ENCODE peak calls at places on chromosome X, in six cellular contexts. U is HEK293T, Z is IMR-90, N is A549, E is GM12878, S is K562. R is an unnamed sample.

GRCh38 chrX:154546354-154547244 is at the start of gene G6PD:
- DNase-seq in E (no peak), N (peak; percentile 65), U (peak; percentile 96), Z (peak; percentile 35), S (peak; percentile 91), R (peak; percentile 43)

GRCh38 chrX:153342762-153343558 is 9.0 kb downstream of the ZNF275 start:
- DNase-seq in S (no peak), E (no peak), U (no peak), N (no peak), Z (no peak), R (no peak)

GRCh38 chrX:13597928-13598327 is 28.5 kb downstream of the EGFL6 start:
- DNase-seq in Z (peak; percentile 6), N (no peak), U (no peak), S (no peak), E (no peak), R (no peak)

GRCh38 chrX:105820247-105820646 is 2.1 kb upstream of the NRK start:
- DNase-seq in Z (no peak), N (no peak), S (no peak), U (peak; percentile 15), E (no peak), R (no peak)

GRCh38 chrX:150200820-150201287 is 162.3 kb upstream of the MAMLD1 start:
- DNase-seq in N (peak; percentile 93), U (peak; percentile 25), E (peak; percentile 54), Z (peak; percentile 98), S (peak; percentile 20), R (peak; percentile 54)

GRCh38 chrX:123731987-123732678 is 719 bp downstream of the THOC2 start:
- DNase-seq in N (peak; percentile 27), U (peak; percentile 26), S (peak; percentile 19), E (no peak), Z (peak; percentile 10), R (no peak)

GRCh38 chrX:28888421-28888820 is 301.2 kb downstream of the IL1RAPL1 start:
- DNase-seq in N (no peak), Z (peak; percentile 70), S (no peak), E (no peak), U (no peak), R (no peak)

GRCh38 chrX:116009871-116010710 is 160.5 kb upstream of the AGTR2 start:
- DNase-seq in N (no peak), U (no peak), E (peak; percentile 36), Z (no peak), S (no peak), R (peak; percentile 1)

GRCh38 chrX:111410451-111410850 is 1.5 kb downstream of the DCX start:
- DNase-seq in N (no peak), S (no peak), Z (no peak), U (no peak), E (no peak), R (no peak)

GRCh38 chrX:118216086-118216485 is 99.5 kb upstream of the KLHL13 start:
- DNase-seq in S (no peak), Z (no peak), N (no peak), U (no peak), E (no peak), R (no peak)

GRCh38 chrX:16087081-16087480 is 36.3 kb upstream of the GRPR start:
- DNase-seq in E (no peak), N (no peak), U (no peak), Z (no peak), S (no peak), R (no peak)

GRCh38 chrX:123580871-123581270 is 152.0 kb downstream of the THOC2 start:
- DNase-seq in S (no peak), N (no peak), Z (no peak), E (no peak), U (no peak), R (no peak)

GRCh38 chrX:123968383-123969050 is 7.0 kb downstream of the STAG2 start:
- DNase-seq in S (no peak), U (no peak), Z (no peak), E (no peak), N (no peak), R (no peak)

GRCh38 chrX:53421772-53422090 is 723 bp downstream of the SMC1A start:
- DNase-seq in N (peak; percentile 10), U (no peak), Z (no peak), S (no peak), E (no peak), R (peak; percentile 19)

GRCh38 chrX:153317996-153318722 is 3.4 kb downstream of the PNMA6F start:
- DNase-seq in S (no peak), U (no peak), Z (no peak), N (no peak), E (no peak), R (no peak)

GRCh38 chrX:23819385-23820234 is 36.6 kb downstream of the SAT1 start:
- DNase-seq in E (no peak), U (no peak), N (no peak), Z (peak; percentile 40), S (no peak), R (peak; percentile 35)

GRCh38 chrX:119693032-119693995 is at the start of gene SEPTIN6:
- DNase-seq in Z (peak; percentile 52), E (no peak), N (peak; percentile 49), S (peak; percentile 80), U (peak; percentile 79), R (peak; percentile 59)

GRCh38 chrX:54891573-54891972 is 29.1 kb upstream of the TRO start:
- DNase-seq in E (no peak), S (peak; percentile 16), Z (peak; percentile 28), U (peak; percentile 29), N (peak; percentile 1), R (peak; percentile 21)
- TF ChIP-seq BHLHE40 in E (no peak), S (no peak), Z (no peak), U (no peak), N (no peak), R (no peak)

DNA sequence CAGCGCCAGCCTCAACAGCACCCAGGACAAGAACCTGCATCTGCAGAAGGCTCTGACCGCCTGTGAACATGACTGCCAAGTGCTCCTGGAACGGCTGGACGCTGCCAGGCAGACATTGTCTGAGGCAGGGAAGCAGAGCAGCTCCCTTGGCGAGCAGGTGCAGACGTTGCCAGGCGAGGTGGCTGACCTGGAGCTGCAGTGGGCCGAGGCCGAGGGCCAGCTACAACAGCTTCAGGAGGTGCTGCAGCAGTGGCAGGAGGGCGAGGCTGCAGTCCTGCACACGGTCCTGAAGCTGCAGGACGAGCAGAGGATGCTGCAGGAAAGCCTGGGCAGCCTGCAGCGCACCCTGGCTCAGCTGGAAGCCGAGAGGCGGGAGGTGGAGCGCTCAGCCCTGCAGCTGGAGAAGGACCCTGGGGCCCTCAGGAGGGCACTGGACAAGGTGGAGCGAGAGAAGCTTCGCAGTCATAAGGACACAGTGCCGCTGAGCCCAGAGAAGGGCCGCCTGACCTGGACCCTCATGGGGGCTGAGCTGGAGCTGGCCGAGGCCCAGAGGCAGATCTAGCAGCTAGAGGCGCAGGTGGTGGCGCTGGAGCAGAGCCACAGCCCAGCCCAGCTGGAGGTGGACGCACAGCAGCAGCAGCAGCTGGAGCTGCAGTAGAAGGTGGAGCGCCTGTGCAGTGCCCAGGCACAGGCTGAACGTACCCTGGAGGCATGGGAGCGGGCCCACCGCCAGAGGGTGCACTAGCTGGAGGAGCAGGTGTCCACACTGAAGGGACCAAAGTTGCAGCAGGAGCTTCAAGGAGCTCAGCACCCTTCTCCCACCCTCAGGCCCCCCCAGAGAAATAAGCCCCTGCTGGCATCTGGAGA is 16.4 kb downstream of the SMIM10L2A start:
- DNase-seq in E (no peak), S (peak; percentile 14), U (peak; percentile 47), Z (no peak), N (no peak), R (peak; percentile 2)
- TF ChIP-seq BHLHE40 in E (no peak), S (no peak), U (no peak), Z (no peak), N (no peak), R (no peak)

GRCh38 chrX:48540015-48540350 is 469 bp downstream of the TBC1D25 start:
- DNase-seq in S (peak; percentile 75), N (peak; percentile 55), Z (peak; percentile 14), E (no peak), U (peak; percentile 54), R (peak; percentile 8)
- TF ChIP-seq BHLHE40 in S (no peak), N (no peak), Z (no peak), E (no peak), U (no peak), R (no peak)

GRCh38 chrX:42396136-42396535 is 381.8 kb downstream of the PPP1R2C start:
- DNase-seq in S (no peak), U (no peak), E (no peak), Z (no peak), N (no peak), R (no peak)

GRCh38 chrX:42398967-42399631 is 378.9 kb downstream of the PPP1R2C start:
- DNase-seq in N (no peak), U (no peak), S (no peak), Z (no peak), E (no peak), R (no peak)

GRCh38 chrX:42399632-42400024 is 378.3 kb downstream of the PPP1R2C start:
- DNase-seq in Z (no peak), U (no peak), E (no peak), S (no peak), N (no peak), R (no peak)
- TF ChIP-seq BHLHE40 in Z (no peak), U (no peak), E (no peak), S (no peak), N (no peak), R (no peak)

GRCh38 chrX:7159132-7159861 is 11.3 kb upstream of the PUDP start:
- DNase-seq in N (no peak), Z (no peak), U (no peak), E (no peak), S (no peak), R (no peak)
- TF ChIP-seq BHLHE40 in N (no peak), Z (no peak), U (no peak), E (no peak), S (no peak), R (no peak)

GRCh38 chrX:148854351-148854750 is 353.9 kb downstream of the AFF2 start:
- DNase-seq in S (no peak), U (no peak), E (no peak), Z (no peak), N (no peak), R (no peak)
- TF ChIP-seq BHLHE40 in S (no peak), U (no peak), E (no peak), Z (no peak), N (no peak), R (no peak)

DNA sequence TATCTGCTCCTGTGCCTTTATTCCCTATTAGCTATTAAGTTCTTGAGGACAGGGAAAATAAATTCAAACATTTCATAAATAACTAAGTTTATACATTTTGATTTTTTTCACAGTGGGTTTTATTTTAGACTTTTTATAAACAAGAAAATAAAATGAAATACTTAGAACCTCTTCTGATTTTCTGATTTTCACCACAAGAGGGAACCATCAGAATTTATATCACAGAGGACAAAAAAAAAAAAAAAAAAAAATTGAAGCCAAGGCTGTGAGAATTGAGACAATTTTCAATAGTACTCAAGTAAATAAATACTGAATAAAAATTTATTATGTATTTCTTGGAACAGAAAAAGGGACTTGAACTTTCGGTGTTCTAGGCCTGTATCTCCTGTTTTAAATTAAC is 288.1 kb downstream of the SH3BGRL start:
- DNase-seq in Z (no peak), E (no peak), S (no peak), N (no peak), U (no peak), R (no peak)
- TF ChIP-seq BHLHE40 in Z (no peak), E (no peak), S (no peak), N (no peak), U (no peak), R (no peak)